ENCODE peak calls at places on chromosome 5, in seven cellular contexts. F, C, J, H, W, G and B are unnamed samples.

GRCh38 chr5:36389245-36389644 is 87.5 kb upstream of the RANBP3L start:
- DNase-seq in F (no peak), C (no peak), J (no peak), H (no peak), W (no peak), G (no peak), B (peak; percentile 53)

GRCh38 chr5:77170-77501 is 14.8 kb upstream of the PLEKHG4B start:
- DNase-seq in F (no peak), C (no peak), J (no peak), H (no peak), W (no peak), G (no peak), B (no peak)

GRCh38 chr5:177035982-177036381 is 13.5 kb downstream of the ZNF346 start:
- DNase-seq in F (no peak), C (no peak), J (no peak), H (no peak), W (peak; percentile 47), G (no peak), B (no peak)

GRCh38 chr5:104785097-104785496 is 1222.5 kb upstream of the NUDT12 start:
- DNase-seq in F (no peak), C (no peak), J (no peak), H (no peak), W (no peak), G (no peak), B (no peak)

GRCh38 chr5:43315262-43315661 is 2.0 kb upstream of the HMGCS1 start:
- DNase-seq in F (peak; percentile 39), C (no peak), J (no peak), H (peak; percentile 57), W (no peak), G (no peak), B (no peak)

GRCh38 chr5:93902288-93902687 is 160.9 kb upstream of the POU5F2 start:
- DNase-seq in F (no peak), C (peak; percentile 76), J (no peak), H (no peak), W (no peak), G (no peak), B (no peak)

GRCh38 chr5:140039561-140039960 is 3.5 kb downstream of the NRG2 start:
- DNase-seq in F (no peak), C (no peak), J (no peak), H (no peak), W (no peak), G (peak; percentile 37), B (no peak)

GRCh38 chr5:176737001-176737745 is 73.2 kb upstream of the UNC5A start:
- DNase-seq in F (no peak), C (no peak), J (peak; percentile 72), H (no peak), W (peak; percentile 41), G (no peak), B (no peak)

GRCh38 chr5:134626369-134627014 is 6.1 kb downstream of the SAR1B start:
- DNase-seq in F (no peak), C (peak; percentile 57), J (no peak), H (peak; percentile 63), W (no peak), G (no peak), B (no peak)

GRCh38 chr5:31186672-31187267 is 6.7 kb upstream of the CDH6 start:
- DNase-seq in F (peak; percentile 25), C (peak; percentile 37), J (peak; percentile 37), H (peak; percentile 59), W (no peak), G (no peak), B (peak; percentile 49)

DNA sequence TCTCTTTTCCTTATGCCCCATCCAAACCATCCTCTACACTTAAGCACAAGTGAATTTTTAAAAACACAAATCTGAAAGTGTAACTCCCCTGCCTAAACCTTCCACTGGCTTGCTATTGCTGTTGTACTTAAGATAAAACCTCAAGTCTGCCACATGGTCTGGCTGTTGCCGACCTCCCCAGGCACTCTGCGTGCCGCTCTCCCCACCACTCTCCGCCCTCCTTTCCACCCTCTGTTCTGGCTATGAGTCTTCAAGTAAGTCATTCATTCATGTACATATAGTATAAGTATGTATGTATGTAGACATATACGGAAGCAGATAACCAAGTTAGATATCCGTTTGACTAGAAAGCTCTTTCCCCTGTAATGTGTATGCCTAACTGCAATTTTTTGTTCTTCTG is 94.7 kb upstream of the ANKRD55 start:
- DNase-seq in F (no peak), C (no peak), J (no peak), H (no peak), W (no peak), G (peak; percentile 19), B (no peak)
- TF ChIP-seq RFX5 in F (no peak), C (no peak), J (no peak), H (no peak), W (no peak), G (no peak), B (no peak)

GRCh38 chr5:21238786-21239185 is 1250.8 kb upstream of the CDH18 start:
- DNase-seq in F (no peak), C (no peak), J (no peak), H (no peak), W (no peak), G (no peak), B (no peak)
- TF ChIP-seq RFX5 in F (no peak), C (no peak), J (no peak), H (no peak), W (no peak), G (no peak), B (no peak)

DNA sequence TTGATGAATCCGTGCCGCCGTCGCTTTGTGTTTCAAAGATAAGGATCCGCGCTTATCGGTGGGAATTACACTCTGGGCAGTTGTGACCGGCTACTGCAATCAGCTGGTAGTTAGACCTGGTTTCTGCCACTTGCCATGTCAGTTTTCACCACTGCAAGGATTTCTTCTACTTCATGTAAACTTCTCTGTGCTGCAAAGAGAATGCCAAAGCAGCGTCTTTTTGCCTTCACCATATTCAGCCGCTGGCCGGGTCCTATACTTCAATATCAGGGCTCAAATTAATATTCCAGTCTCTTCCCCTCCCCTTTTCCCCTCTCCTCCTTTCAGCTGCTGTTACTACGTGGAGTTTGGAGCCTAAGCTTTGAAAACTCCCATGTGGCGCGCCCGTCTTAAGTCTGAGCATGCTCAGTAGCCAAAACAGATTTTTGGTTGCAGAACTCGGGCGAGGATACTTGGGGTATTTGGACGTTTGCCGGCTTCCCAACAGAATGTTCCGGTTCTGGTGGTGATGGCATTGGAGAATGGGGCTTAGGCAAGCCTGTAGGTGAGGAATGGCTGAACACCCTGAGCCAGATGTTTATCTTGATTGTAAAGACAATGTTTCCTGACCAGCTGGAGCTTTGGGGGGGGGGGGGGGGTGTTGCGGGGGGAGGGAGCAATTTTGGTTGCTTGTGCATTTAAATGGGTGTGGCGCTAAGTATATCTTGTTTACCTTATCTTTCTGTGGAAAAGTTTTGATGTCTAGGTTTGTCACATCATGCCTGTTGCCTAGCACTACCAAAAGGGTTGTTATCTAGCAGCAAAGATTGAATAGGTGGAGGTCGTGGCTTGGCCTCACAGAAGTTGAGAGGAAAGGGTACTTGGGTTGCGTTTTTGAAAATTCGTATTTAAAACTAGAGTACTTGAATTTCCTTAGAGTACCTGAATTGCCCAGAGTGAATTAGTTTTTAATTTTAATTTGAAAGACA is 1.1 kb downstream of the SMAD5 start:
- DNase-seq in F (peak; percentile 27), C (peak; percentile 52), J (peak; percentile 31), H (peak; percentile 59), W (no peak), G (no peak), B (peak; percentile 64)
- TF ChIP-seq RFX5 in F (no peak), C (no peak), J (no peak), H (no peak), W (no peak), G (no peak), B (no peak)

GRCh38 chr5:119328753-119329602 is 26.8 kb upstream of the TNFAIP8 start:
- DNase-seq in F (no peak), C (no peak), J (no peak), H (peak; percentile 87), W (no peak), G (no peak), B (no peak)
- TF ChIP-seq RFX5 in F (no peak), C (no peak), J (no peak), H (no peak), W (no peak), G (no peak), B (no peak)

GRCh38 chr5:145752947-145753346 is 82.2 kb downstream of the PRELID2 start:
- DNase-seq in F (no peak), C (no peak), J (no peak), H (peak; percentile 42), W (no peak), G (no peak), B (no peak)
- TF ChIP-seq RFX5 in F (no peak), C (no peak), J (no peak), H (no peak), W (no peak), G (no peak), B (no peak)